ENCODE peak calls at places on chromosomes 3 and 15, in six cellular contexts. Y is HepG2, V is GM12892, B is K562, Q is H1, K is GM12878. O is an unnamed sample.

GRCh38 chr3:89262561-89262960 is 155.1 kb downstream of the EPHA3 start:
- DNase-seq in B (no peak), Q (no peak), K (no peak), Y (no peak), V (no peak), O (no peak)

GRCh38 chr3:140834266-140835037 is 107.2 kb upstream of the SLC25A36 start:
- DNase-seq in Q (no peak), B (no peak), Y (no peak), K (no peak), V (no peak), O (no peak)

GRCh38 chr3:123082370-123083065 is 15.7 kb downstream of the PDIA5 start:
- DNase-seq in Q (no peak), K (peak), B (no peak), V (no peak), Y (no peak), O (no peak)

GRCh38 chr3:174810256-174810655 is 48.9 kb upstream of the NAALADL2 start:
- DNase-seq in K (no peak), B (no peak), Y (no peak), Q (no peak), V (no peak), O (no peak)

GRCh38 chr15:31004220-31004733 is 12.8 kb upstream of the MTMR10 start:
- DNase-seq in B (no peak), Y (no peak), K (peak), V (no peak), Q (no peak), O (peak)

GRCh38 chr3:43766672-43767465 is 76.1 kb downstream of the ABHD5 start:
- DNase-seq in K (no peak), Q (no peak), B (no peak), Y (no peak), V (no peak), O (no peak)

GRCh38 chr3:46848271-46849097 is 14.8 kb downstream of the MYL3 start:
- DNase-seq in B (peak), K (no peak), Q (peak), V (no peak), Y (no peak), O (no peak)

GRCh38 chr15:70088427-70088826 is 9.3 kb downstream of the TLE3 start:
- DNase-seq in Y (no peak), K (no peak), V (no peak), Q (no peak), B (no peak), O (no peak)

GRCh38 chr15:57134877-57135276 is 216.4 kb downstream of the TCF12 start:
- DNase-seq in Y (no peak), Q (no peak), V (no peak), K (no peak), B (no peak), O (no peak)

GRCh38 chr3:43162573-43163084 is 56.8 kb upstream of the POMGNT2 start:
- DNase-seq in B (no peak), Y (no peak), V (no peak), K (no peak), Q (no peak), O (no peak)

GRCh38 chr3:170440346-170440745 is 21.7 kb downstream of the CLDN11 start:
- DNase-seq in B (no peak), V (no peak), K (no peak), Y (no peak), Q (no peak), O (no peak)

GRCh38 chr3:163561151-163561550 is 1517.1 kb downstream of the SI start:
- DNase-seq in Q (no peak), Y (no peak), V (no peak), K (no peak), B (no peak), O (no peak)

GRCh38 chr3:69370156-69370944 is 15.5 kb downstream of the FRMD4B start:
- DNase-seq in Y (no peak), B (no peak), Q (no peak), K (no peak), V (no peak), O (no peak)

GRCh38 chr3:41932511-41932910 is 29.4 kb downstream of the ULK4 start:
- DNase-seq in Q (no peak), V (no peak), Y (no peak), K (no peak), B (no peak), O (no peak)

GRCh38 chr3:152047465-152047864 is 174.0 kb downstream of the SUCNR1 start:
- DNase-seq in V (no peak), Y (no peak), K (no peak), B (no peak), Q (no peak), O (no peak)

GRCh38 chr3:126245811-126246727 is 65.7 kb upstream of the ALDH1L1 start:
- DNase-seq in Y (peak), Q (peak), K (no peak), V (no peak), B (peak), O (no peak)

GRCh38 chr15:40536501-40536900 is 28.3 kb downstream of the CCDC32 start:
- DNase-seq in Y (no peak), V (no peak), Q (no peak), K (no peak), B (no peak), O (no peak)

GRCh38 chr3:64954995-64955636 is 267.3 kb upstream of the ADAMTS9 start:
- DNase-seq in B (no peak), V (no peak), Q (no peak), Y (no peak), K (no peak), O (no peak)

GRCh38 chr3:194364652-194365434 is 4.7 kb downstream of the LRRC15 start:
- DNase-seq in B (no peak), V (no peak), Y (no peak), K (no peak), Q (no peak), O (no peak)

GRCh38 chr15:38414351-38414750 is 39.6 kb upstream of the FAM98B start:
- DNase-seq in K (no peak), Q (peak), Y (peak), V (no peak), B (peak), O (no peak)

GRCh38 chr3:135757421-135757820 is 208.1 kb upstream of the PPP2R3A start:
- DNase-seq in Q (no peak), Y (no peak), B (no peak), K (no peak), V (no peak), O (no peak)

GRCh38 chr3:194687638-194688206 is 2.0 kb downstream of the FAM43A start:
- DNase-seq in K (no peak), Y (no peak), Q (peak), B (no peak), V (peak), O (peak)

GRCh38 chr15:29849716-29850115 is 27.4 kb upstream of the TJP1 start:
- DNase-seq in Q (no peak), K (no peak), Y (no peak), B (no peak), V (no peak), O (no peak)

GRCh38 chr3:123150449-123150954 is 51.2 kb upstream of the SEC22A start:
- DNase-seq in V (no peak), B (no peak), Q (no peak), K (no peak), Y (no peak), O (no peak)

GRCh38 chr3:24220859-24221657 is 273.6 kb downstream of the THRB start:
- DNase-seq in K (no peak), B (no peak), Y (no peak), Q (no peak), V (no peak), O (no peak)

GRCh38 chr3:29677421-29677820 is 396.6 kb downstream of the RBMS3 start:
- DNase-seq in K (no peak), Y (no peak), Q (no peak), V (no peak), B (no peak), O (no peak)

GRCh38 chr3:133915685-133916639 is 20.3 kb upstream of the RAB6B start:
- DNase-seq in V (no peak), K (no peak), Q (no peak), Y (no peak), B (no peak), O (no peak)

GRCh38 chr15:60407406-60407805 is 9.6 kb upstream of the ANXA2 start:
- DNase-seq in B (no peak), Q (no peak), V (no peak), K (no peak), Y (no peak), O (no peak)

GRCh38 chr3:81752604-81753003 is 8.8 kb downstream of the GBE1 start:
- DNase-seq in K (no peak), Q (no peak), B (no peak), V (no peak), Y (no peak), O (no peak)

GRCh38 chr3:55571913-55572312 is 84.8 kb upstream of the WNT5A start:
- DNase-seq in Y (peak), Q (peak), V (no peak), K (no peak), B (no peak), O (no peak)

GRCh38 chr15:69573815-69574472 is 121.3 kb downstream of the RPLP1 start:
- DNase-seq in Q (no peak), B (no peak), K (no peak), Y (no peak), V (no peak), O (no peak)

GRCh38 chr3:113890256-113890900 is 51.8 kb downstream of the GRAMD1C start:
- DNase-seq in K (no peak), B (no peak), Q (peak), Y (peak), V (no peak), O (no peak)

GRCh38 chr3:50339485-50340196 is 995 bp downstream of the RASSF1 start:
- DNase-seq in Y (no peak), K (no peak), Q (no peak), V (no peak), B (no peak), O (no peak)

GRCh38 chr3:50341996-50342732 is 1.5 kb upstream of the RASSF1 start:
- DNase-seq in V (no peak), B (no peak), K (no peak), Q (no peak), Y (no peak), O (no peak)

GRCh38 chr3:50341537-50341936 is 901 bp upstream of the RASSF1 start:
- DNase-seq in B (no peak), V (no peak), K (no peak), Y (no peak), Q (no peak), O (no peak)

GRCh38 chr3:50338989-50339388 is 1.6 kb downstream of the RASSF1 start:
- DNase-seq in V (no peak), Y (no peak), K (no peak), Q (no peak), B (no peak), O (no peak)

GRCh38 chr3:50340404-50341329 is at the start of gene RASSF1:
- DNase-seq in Y (no peak), B (peak), V (peak), Q (peak), K (no peak), O (peak)
- TF ChIP-seq POLR2A in Y (no peak), B (peak), V (peak), Q (no peak), K (peak), O (peak)

GRCh38 chr3:139433089-139433488 is 43.2 kb downstream of the RBP2 start:
- DNase-seq in K (no peak), Q (no peak), B (no peak), V (no peak), Y (no peak), O (no peak)

GRCh38 chr3:139425745-139426400 is 36.4 kb upstream of the COPB2 start:
- DNase-seq in K (no peak), V (no peak), Q (no peak), Y (no peak), B (no peak), O (no peak)

GRCh38 chr3:139434764-139435291 is 41.5 kb downstream of the RBP2 start:
- DNase-seq in V (no peak), K (no peak), B (no peak), Y (no peak), Q (no peak), O (no peak)

GRCh38 chr3:139427283-139428060 is 38.0 kb upstream of the COPB2 start:
- DNase-seq in Y (peak), V (peak), B (peak), Q (no peak), K (peak), O (peak)

DNA sequence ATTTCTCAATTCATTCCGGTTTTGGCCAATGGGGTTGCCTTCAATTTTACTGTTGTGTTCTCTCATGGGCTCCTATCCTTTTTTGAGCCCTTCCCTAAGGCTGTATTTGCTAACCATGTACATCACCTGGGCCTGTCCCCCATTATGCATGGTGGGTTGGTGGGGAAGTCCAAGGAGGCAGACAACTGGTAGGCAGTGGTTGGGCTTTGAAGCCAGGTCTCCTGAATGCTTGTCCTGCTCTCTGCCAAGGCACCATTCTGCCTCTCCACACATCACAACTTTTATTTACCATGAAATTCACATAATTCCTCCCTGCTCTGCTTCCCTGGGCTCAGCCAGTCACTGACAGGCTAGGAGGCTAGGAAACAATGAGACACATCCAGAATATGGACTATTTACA is 41.0 kb upstream of the COPB2 start:
- DNase-seq in B (no peak), Y (no peak), Q (no peak), V (no peak), K (no peak), O (no peak)
- TF ChIP-seq TAF1 in B (no peak), Y (no peak), Q (no peak), V (no peak), K (no peak), O (no peak)

GRCh38 chr3:93984618-93985017 is 4.7 kb downstream of the ARL13B start:
- DNase-seq in B (no peak), K (no peak), Y (no peak), V (no peak), Q (no peak), O (no peak)

GRCh38 chr3:93981649-93982048 is 1.7 kb downstream of the ARL13B start:
- DNase-seq in Y (no peak), K (no peak), B (no peak), V (no peak), Q (no peak), O (no peak)

GRCh38 chr3:93983408-93983807 is 3.5 kb downstream of the ARL13B start:
- DNase-seq in K (no peak), Y (no peak), B (no peak), V (no peak), Q (no peak), O (no peak)

GRCh38 chr3:93979850-93980677 is at the start of gene ARL13B:
- DNase-seq in Y (peak), B (peak), Q (peak), K (peak), V (peak), O (peak)
- TF ChIP-seq POLR2A in Y (peak), B (peak), Q (peak), K (peak), V (peak), O (peak)

GRCh38 chr3:106206165-106206564 is 337.4 kb upstream of the CBLB start:
- DNase-seq in K (peak), Q (no peak), Y (no peak), V (no peak), B (no peak), O (peak)
- TF ChIP-seq TAF1 in K (no peak), Q (no peak), Y (no peak), V (no peak), B (no peak), O (no peak)

GRCh38 chr3:171801738-171802600 is 8.3 kb downstream of the PLD1 start:
- DNase-seq in B (no peak), V (no peak), K (peak), Q (no peak), Y (no peak), O (no peak)
- TF ChIP-seq POLR2A in B (no peak), V (no peak), K (no peak), Q (no peak), Y (no peak), O (no peak)